ENCODE peak calls at places on chromosomes 12 and 14, in nine cellular contexts. One of them, this sample, is unnamed.

GRCh38 chr14:65210118-65210826 is 108.0 kb upstream of the MAX start:
- DNase-seq in breast epithelium: no peak
- DNase-seq in transverse colon: no peak
- DNase-seq in RWPE2: no peak
- DNase-seq in aorta: no peak
- DNase-seq in spleen: no peak
- DNase-seq in heart right ventricle: no peak
- DNase-seq in H1: no peak
- DNase-seq in sigmoid colon: no peak
- DNase-seq in this sample: no peak

GRCh38 chr14:49477576-49477975 is 108.6 kb downstream of the RPS29 start:
- DNase-seq in breast epithelium: no peak
- DNase-seq in transverse colon: no peak
- DNase-seq in RWPE2: no peak
- DNase-seq in aorta: no peak
- DNase-seq in spleen: no peak
- DNase-seq in heart right ventricle: no peak
- DNase-seq in H1: no peak
- DNase-seq in sigmoid colon: no peak
- DNase-seq in this sample: no peak

GRCh38 chr12:12985817-12986408 is 14.2 kb downstream of the HEBP1 start:
- DNase-seq in breast epithelium: no peak
- DNase-seq in transverse colon: peak; percentile 48
- DNase-seq in RWPE2: no peak
- DNase-seq in aorta: no peak
- DNase-seq in spleen: no peak
- DNase-seq in heart right ventricle: no peak
- DNase-seq in H1: peak; percentile 70
- DNase-seq in sigmoid colon: no peak
- DNase-seq in this sample: no peak

GRCh38 chr14:100657780-100658513 is 68.7 kb upstream of the DLK1 start:
- DNase-seq in breast epithelium: no peak
- DNase-seq in transverse colon: no peak
- DNase-seq in RWPE2: no peak
- DNase-seq in aorta: no peak
- DNase-seq in spleen: no peak
- DNase-seq in heart right ventricle: no peak
- DNase-seq in H1: no peak
- DNase-seq in sigmoid colon: no peak
- DNase-seq in this sample: no peak

GRCh38 chr12:104360988-104361707 is 57.6 kb downstream of the EID3 start:
- DNase-seq in breast epithelium: no peak
- DNase-seq in transverse colon: no peak
- DNase-seq in RWPE2: no peak
- DNase-seq in aorta: no peak
- DNase-seq in spleen: no peak
- DNase-seq in heart right ventricle: no peak
- DNase-seq in H1: no peak
- DNase-seq in sigmoid colon: peak; percentile 11
- DNase-seq in this sample: no peak

GRCh38 chr14:77498120-77498979 is at the start of gene ISM2:
- DNase-seq in breast epithelium: no peak
- DNase-seq in transverse colon: peak; percentile 28
- DNase-seq in RWPE2: peak; percentile 70
- DNase-seq in aorta: no peak
- DNase-seq in spleen: peak; percentile 85
- DNase-seq in heart right ventricle: no peak
- DNase-seq in H1: peak; percentile 72
- DNase-seq in sigmoid colon: peak; percentile 61
- DNase-seq in this sample: no peak

GRCh38 chr12:92079054-92079385 is 66.6 kb downstream of the BTG1 start:
- DNase-seq in breast epithelium: no peak
- DNase-seq in transverse colon: no peak
- DNase-seq in RWPE2: no peak
- DNase-seq in aorta: no peak
- DNase-seq in spleen: no peak
- DNase-seq in heart right ventricle: no peak
- DNase-seq in H1: no peak
- DNase-seq in sigmoid colon: no peak
- DNase-seq in this sample: no peak

GRCh38 chr12:132323171-132324010 is 6.0 kb downstream of the GALNT9 start:
- DNase-seq in breast epithelium: no peak
- DNase-seq in transverse colon: no peak
- DNase-seq in RWPE2: no peak
- DNase-seq in aorta: no peak
- DNase-seq in spleen: peak; percentile 77
- DNase-seq in heart right ventricle: no peak
- DNase-seq in H1: no peak
- DNase-seq in sigmoid colon: no peak
- DNase-seq in this sample: no peak

GRCh38 chr14:58749066-58749669 is 111.4 kb downstream of the DACT1 start:
- DNase-seq in breast epithelium: no peak
- DNase-seq in transverse colon: peak; percentile 59
- DNase-seq in RWPE2: no peak
- DNase-seq in aorta: no peak
- DNase-seq in spleen: no peak
- DNase-seq in heart right ventricle: no peak
- DNase-seq in H1: no peak
- DNase-seq in sigmoid colon: no peak
- DNase-seq in this sample: no peak

GRCh38 chr14:78029471-78030372 is 140.5 kb upstream of the NRXN3 start:
- DNase-seq in breast epithelium: no peak
- DNase-seq in transverse colon: no peak
- DNase-seq in RWPE2: no peak
- DNase-seq in aorta: no peak
- DNase-seq in spleen: no peak
- DNase-seq in heart right ventricle: no peak
- DNase-seq in H1: peak; percentile 63
- DNase-seq in sigmoid colon: no peak
- DNase-seq in this sample: peak; percentile 50

GRCh38 chr12:45214739-45215418 is 1.0 kb upstream of the ANO6 start:
- DNase-seq in breast epithelium: no peak
- DNase-seq in transverse colon: no peak
- DNase-seq in RWPE2: no peak
- DNase-seq in aorta: no peak
- DNase-seq in spleen: no peak
- DNase-seq in heart right ventricle: no peak
- DNase-seq in H1: no peak
- DNase-seq in sigmoid colon: no peak
- DNase-seq in this sample: no peak

GRCh38 chr12:14510574-14510973 is 57.1 kb downstream of the PLBD1 start:
- DNase-seq in breast epithelium: no peak
- DNase-seq in transverse colon: no peak
- DNase-seq in RWPE2: no peak
- DNase-seq in aorta: no peak
- DNase-seq in spleen: no peak
- DNase-seq in heart right ventricle: no peak
- DNase-seq in H1: no peak
- DNase-seq in sigmoid colon: no peak
- DNase-seq in this sample: no peak

GRCh38 chr12:68350753-68351152 is 18.6 kb upstream of the MDM1 start:
- DNase-seq in breast epithelium: no peak
- DNase-seq in transverse colon: no peak
- DNase-seq in RWPE2: no peak
- DNase-seq in aorta: no peak
- DNase-seq in spleen: no peak
- DNase-seq in heart right ventricle: no peak
- DNase-seq in H1: no peak
- DNase-seq in sigmoid colon: no peak
- DNase-seq in this sample: no peak

GRCh38 chr12:27821259-27821973 is 41.4 kb upstream of the MANSC4 start:
- DNase-seq in breast epithelium: no peak
- DNase-seq in transverse colon: peak; percentile 20
- DNase-seq in RWPE2: no peak
- DNase-seq in aorta: no peak
- DNase-seq in spleen: no peak
- DNase-seq in heart right ventricle: peak; percentile 50
- DNase-seq in H1: no peak
- DNase-seq in sigmoid colon: no peak
- DNase-seq in this sample: no peak

DNA sequence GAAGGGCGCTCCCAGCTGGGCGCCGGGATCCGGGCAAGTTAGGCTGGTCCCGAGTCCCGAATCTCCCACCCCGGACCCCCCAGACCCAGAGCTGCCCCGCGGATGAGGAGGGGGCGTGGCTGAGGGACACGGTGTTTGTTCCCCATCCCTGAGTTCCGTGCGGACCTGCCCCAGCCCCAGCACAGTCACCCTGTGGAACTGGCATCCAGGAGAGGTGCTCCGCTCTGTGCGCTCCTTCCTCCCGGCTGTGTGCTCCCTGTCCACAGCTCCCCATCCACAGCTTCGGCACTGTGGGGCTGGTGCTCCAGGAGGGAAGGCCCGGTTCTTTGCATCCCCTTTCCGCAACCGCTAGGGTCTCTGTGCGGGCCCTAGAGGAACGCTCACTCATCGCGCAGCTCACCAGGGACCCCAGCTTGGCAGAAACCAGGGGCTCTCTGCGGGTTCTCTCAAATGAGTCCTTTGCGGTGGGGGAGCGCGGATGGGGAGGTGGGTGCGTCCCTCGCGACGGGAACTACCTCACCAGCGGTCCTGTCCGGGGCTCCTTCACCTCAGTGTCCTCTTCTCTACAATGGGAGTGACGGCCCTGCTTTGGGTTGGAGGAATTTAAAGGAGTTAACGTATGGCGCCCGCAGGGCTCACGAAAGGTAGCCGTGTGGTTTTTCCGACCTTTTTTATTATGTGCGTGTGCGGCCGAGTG is 829 bp downstream of the TMEM132C start:
- DNase-seq in breast epithelium: no peak
- DNase-seq in transverse colon: no peak
- DNase-seq in RWPE2: no peak
- DNase-seq in aorta: no peak
- DNase-seq in spleen: no peak
- DNase-seq in heart right ventricle: no peak
- DNase-seq in H1: peak; percentile 62
- DNase-seq in sigmoid colon: no peak
- DNase-seq in this sample: no peak
- H3K27me3 ChIP-seq in breast epithelium: no peaks in the 10 kb centered on the region
- H3K27me3 ChIP-seq in transverse colon: peaks cover 55% of the 10 kb centered on the region
- H3K27me3 ChIP-seq in RWPE2: peaks cover 25% of the 10 kb centered on the region
- H3K27me3 ChIP-seq in aorta: no peaks in the 10 kb centered on the region
- H3K27me3 ChIP-seq in spleen: peaks cover 20% of the 10 kb centered on the region
- H3K27me3 ChIP-seq in heart right ventricle: peaks cover 60% of the 10 kb centered on the region
- H3K27me3 ChIP-seq in H1: peaks cover 63% of the 10 kb centered on the region
- H3K27me3 ChIP-seq in sigmoid colon: peaks cover 86% of the 10 kb centered on the region
- H3K27me3 ChIP-seq in this sample: no peaks in the 10 kb centered on the region

DNA sequence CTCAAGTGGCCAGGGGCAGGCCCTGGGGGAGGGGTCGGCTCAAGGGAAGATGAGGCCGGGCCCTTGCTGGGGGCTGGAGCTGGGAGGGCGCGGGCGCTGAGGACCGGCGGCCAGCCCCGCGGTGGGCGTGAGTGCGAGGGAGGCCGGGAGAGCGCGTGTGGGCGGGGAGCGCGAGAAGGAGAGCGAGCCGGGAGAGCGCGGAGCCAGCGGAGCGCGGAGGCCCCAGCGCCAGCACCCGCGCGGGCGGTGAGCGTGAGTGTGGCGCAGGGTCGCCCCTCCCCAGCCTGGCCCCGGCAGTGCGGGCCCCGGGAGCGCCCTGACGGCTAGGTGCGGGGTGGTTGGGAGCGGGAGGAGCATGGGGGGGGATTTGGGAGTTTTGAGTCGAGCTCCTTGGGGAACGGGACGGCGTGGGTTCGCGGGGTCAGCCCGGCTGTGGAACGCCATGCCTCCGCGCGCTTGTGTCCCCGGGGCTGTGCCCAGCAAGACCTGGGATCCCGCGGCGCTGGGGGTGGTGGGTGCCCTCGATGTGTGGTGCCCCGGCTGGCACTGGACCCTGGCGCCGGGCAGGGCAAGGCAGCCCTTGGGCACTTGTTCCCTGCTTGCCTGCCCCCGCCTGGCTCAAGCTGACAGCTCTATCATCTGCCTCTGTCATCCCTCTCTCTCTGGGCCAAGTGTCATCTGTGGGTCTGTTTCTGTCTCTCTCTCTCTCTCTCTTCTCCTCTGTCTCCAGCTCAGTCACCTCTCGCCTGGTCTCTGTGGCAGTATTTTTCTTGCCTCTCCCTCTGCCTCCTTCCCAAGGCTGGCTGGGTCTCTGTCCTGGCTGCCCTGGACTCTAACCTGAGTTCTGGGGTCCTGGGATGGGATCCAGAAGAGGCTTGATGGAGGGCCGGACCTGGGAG is at the start of gene LBHD2:
- DNase-seq in breast epithelium: no peak
- DNase-seq in transverse colon: no peak
- DNase-seq in RWPE2: no peak
- DNase-seq in aorta: peak; percentile 79
- DNase-seq in spleen: peak; percentile 69
- DNase-seq in heart right ventricle: no peak
- DNase-seq in H1: peak; percentile 52
- DNase-seq in sigmoid colon: no peak
- DNase-seq in this sample: no peak
- H3K27me3 ChIP-seq in breast epithelium: no peaks in the 10 kb centered on the region
- H3K27me3 ChIP-seq in transverse colon: peaks cover 26% of the 10 kb centered on the region
- H3K27me3 ChIP-seq in RWPE2: peaks cover 11% of the 10 kb centered on the region
- H3K27me3 ChIP-seq in aorta: no peaks in the 10 kb centered on the region
- H3K27me3 ChIP-seq in spleen: peaks cover 18% of the 10 kb centered on the region
- H3K27me3 ChIP-seq in heart right ventricle: peaks cover 46% of the 10 kb centered on the region
- H3K27me3 ChIP-seq in H1: peaks cover 14% of the 10 kb centered on the region
- H3K27me3 ChIP-seq in sigmoid colon: peaks cover 56% of the 10 kb centered on the region
- H3K27me3 ChIP-seq in this sample: peaks cover 20% of the 10 kb centered on the region

DNA sequence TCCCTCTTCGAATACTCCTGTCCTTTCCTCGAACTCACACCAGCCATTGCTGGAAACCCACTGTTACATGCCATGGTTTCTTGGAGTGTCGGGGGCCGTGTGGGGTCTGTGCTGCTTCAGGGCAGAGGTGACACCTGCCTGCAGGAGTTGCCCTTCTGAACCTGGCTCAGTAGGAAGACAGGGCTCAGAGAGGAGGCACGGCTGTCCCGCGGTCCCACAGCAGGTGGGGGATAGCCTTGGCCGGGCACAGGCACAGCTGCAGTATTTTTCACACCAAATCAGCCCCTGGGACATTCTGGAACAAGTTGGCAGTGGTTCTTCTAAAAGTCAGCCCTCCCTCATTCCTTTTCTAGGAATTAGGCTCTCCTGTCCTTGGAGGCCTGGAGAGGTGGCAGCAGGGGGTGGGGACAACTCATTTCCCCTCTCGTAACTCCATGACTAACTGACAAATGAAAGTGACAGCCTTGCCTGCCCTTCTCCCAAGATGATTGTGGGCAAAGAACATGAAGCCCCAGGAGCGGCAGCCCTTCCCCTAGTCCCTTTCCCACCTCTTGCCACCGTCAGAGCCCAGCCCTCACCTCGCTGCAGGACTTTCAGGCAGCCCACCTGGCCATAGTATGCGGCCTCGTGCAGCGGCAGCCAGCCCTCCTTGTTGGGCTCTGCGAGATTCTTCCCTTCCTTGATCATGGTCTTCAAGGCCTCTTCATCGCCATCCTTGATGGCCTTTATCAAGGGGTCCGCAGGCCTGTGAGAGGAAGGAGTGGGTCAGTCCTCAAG is 22.4 kb downstream of the ASB2 start:
- DNase-seq in breast epithelium: no peak
- DNase-seq in transverse colon: no peak
- DNase-seq in RWPE2: no peak
- DNase-seq in aorta: no peak
- DNase-seq in spleen: peak; percentile 74
- DNase-seq in heart right ventricle: no peak
- DNase-seq in H1: no peak
- DNase-seq in sigmoid colon: no peak
- DNase-seq in this sample: no peak
- H3K27me3 ChIP-seq in breast epithelium: no peaks in the 10 kb centered on the region
- H3K27me3 ChIP-seq in transverse colon: no peaks in the 10 kb centered on the region
- H3K27me3 ChIP-seq in RWPE2: no peaks in the 10 kb centered on the region
- H3K27me3 ChIP-seq in aorta: no peaks in the 10 kb centered on the region
- H3K27me3 ChIP-seq in spleen: no peaks in the 10 kb centered on the region
- H3K27me3 ChIP-seq in heart right ventricle: no peaks in the 10 kb centered on the region
- H3K27me3 ChIP-seq in H1: no peaks in the 10 kb centered on the region
- H3K27me3 ChIP-seq in sigmoid colon: no peaks in the 10 kb centered on the region
- H3K27me3 ChIP-seq in this sample: no peaks in the 10 kb centered on the region

GRCh38 chr14:94793901-94794300 is 24.0 kb upstream of the GSC start:
- DNase-seq in breast epithelium: no peak
- DNase-seq in transverse colon: no peak
- DNase-seq in RWPE2: no peak
- DNase-seq in aorta: no peak
- DNase-seq in spleen: no peak
- DNase-seq in heart right ventricle: no peak
- DNase-seq in H1: no peak
- DNase-seq in sigmoid colon: no peak
- DNase-seq in this sample: no peak
- H3K27me3 ChIP-seq in breast epithelium: no peaks in the 10 kb centered on the region
- H3K27me3 ChIP-seq in transverse colon: peaks cover 3% of the 10 kb centered on the region
- H3K27me3 ChIP-seq in RWPE2: peaks cover 3% of the 10 kb centered on the region
- H3K27me3 ChIP-seq in aorta: no peaks in the 10 kb centered on the region
- H3K27me3 ChIP-seq in spleen: no peaks in the 10 kb centered on the region
- H3K27me3 ChIP-seq in heart right ventricle: no peaks in the 10 kb centered on the region
- H3K27me3 ChIP-seq in H1: no peaks in the 10 kb centered on the region
- H3K27me3 ChIP-seq in sigmoid colon: no peaks in the 10 kb centered on the region
- H3K27me3 ChIP-seq in this sample: no peaks in the 10 kb centered on the region

This sample was measured in dorsolateral prefrontal cortex.